ENCODE peak calls at places on chromosomes 1 and 21, in seven cellular contexts. N is upper lobe of right lung, U is Caco-2, R is fibroblast of pulmonary artery, W is AG04450, G is hepatocyte, K is tibial nerve. F is an unnamed sample.
A peak's percentile ranks its signal among the peaks of the same experiment; 100 is the strongest.

GRCh38 chr1:173415490-173415889 is 61.6 kb upstream of the PRDX6 start:
- DNase-seq in N (no peak), U (no peak), R (no peak), W (no peak), G (no peak), K (no peak), F (no peak)

GRCh38 chr1:165073402-165074007 is 283.0 kb downstream of the LMX1A start:
- DNase-seq in N (no peak), U (no peak), R (peak; percentile 70), W (peak; percentile 11), G (peak; percentile 71), K (no peak), F (peak; percentile 10)

GRCh38 chr1:224392411-224393249 is 36.0 kb downstream of the CNIH4 start:
- DNase-seq in N (no peak), U (no peak), R (no peak), W (peak; percentile 10), G (no peak), K (no peak), F (no peak)

GRCh38 chr1:31409946-31410858 is 2.8 kb upstream of the SERINC2 start:
- DNase-seq in N (no peak), U (no peak), R (no peak), W (no peak), G (no peak), K (no peak), F (no peak)

GRCh38 chr21:34946385-34947121 is 102.5 kb downstream of the RUNX1 start:
- DNase-seq in N (no peak), U (no peak), R (no peak), W (no peak), G (no peak), K (no peak), F (no peak)

GRCh38 chr1:180282401-180282800 is 52.3 kb downstream of the LHX4 start:
- DNase-seq in N (no peak), U (no peak), R (no peak), W (no peak), G (no peak), K (no peak), F (no peak)

GRCh38 chr1:71796044-71796443 is 486.3 kb downstream of the NEGR1 start:
- DNase-seq in N (no peak), U (no peak), R (no peak), W (no peak), G (peak; percentile 4), K (no peak), F (no peak)

GRCh38 chr1:27575861-27576331 is 28.0 kb downstream of the AHDC1 start:
- DNase-seq in N (peak; percentile 90), U (peak; percentile 82), R (peak; percentile 44), W (no peak), G (peak; percentile 85), K (no peak), F (no peak)

GRCh38 chr1:69203166-69203565 is 364.6 kb upstream of the LRRC7 start:
- DNase-seq in N (no peak), U (no peak), R (no peak), W (no peak), G (no peak), K (no peak), F (no peak)

GRCh38 chr1:2275796-2276536 is 47.8 kb downstream of the SKI start:
- DNase-seq in N (peak; percentile 80), U (no peak), R (peak; percentile 71), W (no peak), G (peak; percentile 67), K (no peak), F (no peak)

GRCh38 chr1:70048336-70048735 is 157.0 kb downstream of the LRRC40 start:
- DNase-seq in N (no peak), U (no peak), R (peak; percentile 8), W (no peak), G (no peak), K (no peak), F (no peak)

GRCh38 chr1:163561570-163562295 is 240.0 kb downstream of the NUF2 start:
- DNase-seq in N (no peak), U (no peak), R (peak; percentile 21), W (no peak), G (peak; percentile 15), K (no peak), F (no peak)

GRCh38 chr1:8163039-8163438 is 136.9 kb upstream of the ERRFI1 start:
- DNase-seq in N (no peak), U (no peak), R (no peak), W (no peak), G (no peak), K (no peak), F (no peak)

GRCh38 chr21:35651166-35651565 is 409.2 kb downstream of the SETD4 start:
- DNase-seq in N (no peak), U (no peak), R (no peak), W (no peak), G (no peak), K (no peak), F (no peak)

GRCh38 chr1:247096958-247097357 is 7.2 kb downstream of the ZNF669 start:
- DNase-seq in N (no peak), U (no peak), R (no peak), W (no peak), G (no peak), K (no peak), F (no peak)

GRCh38 chr21:44880762-44881585 is 7.5 kb upstream of the PTTG1IP start:
- DNase-seq in N (peak; percentile 53), U (no peak), R (peak; percentile 88), W (no peak), G (no peak), K (no peak), F (peak; percentile 74)

GRCh38 chr1:103110701-103111100 is 2.4 kb upstream of the COL11A1 start:
- DNase-seq in N (no peak), U (no peak), R (no peak), W (no peak), G (no peak), K (no peak), F (no peak)

GRCh38 chr1:39507230-39507928 is 15.9 kb downstream of the BMP8A start:
- DNase-seq in N (no peak), U (no peak), R (no peak), W (no peak), G (no peak), K (no peak), F (no peak)

GRCh38 chr1:2233997-2234761 is 6.1 kb downstream of the SKI start:
- DNase-seq in N (peak; percentile 97), U (no peak), R (peak; percentile 98), W (peak; percentile 61), G (peak; percentile 87), K (peak; percentile 94), F (no peak)

GRCh38 chr1:85894651-85895050 is 186.4 kb upstream of the ZNHIT6 start:
- DNase-seq in N (no peak), U (no peak), R (peak; percentile 62), W (peak; percentile 15), G (peak; percentile 43), K (peak; percentile 41), F (no peak)

GRCh38 chr21:40685121-40685630 is 161.8 kb downstream of the DSCAM start:
- DNase-seq in N (no peak), U (no peak), R (no peak), W (no peak), G (no peak), K (no peak), F (no peak)

GRCh38 chr1:7366286-7366954 is 404.7 kb upstream of the VAMP3 start:
- DNase-seq in N (no peak), U (no peak), R (no peak), W (no peak), G (no peak), K (no peak), F (no peak)

GRCh38 chr1:161421456-161421855 is 53.8 kb upstream of the CFAP126 start:
- DNase-seq in N (no peak), U (no peak), R (no peak), W (no peak), G (no peak), K (no peak), F (no peak)

DNA sequence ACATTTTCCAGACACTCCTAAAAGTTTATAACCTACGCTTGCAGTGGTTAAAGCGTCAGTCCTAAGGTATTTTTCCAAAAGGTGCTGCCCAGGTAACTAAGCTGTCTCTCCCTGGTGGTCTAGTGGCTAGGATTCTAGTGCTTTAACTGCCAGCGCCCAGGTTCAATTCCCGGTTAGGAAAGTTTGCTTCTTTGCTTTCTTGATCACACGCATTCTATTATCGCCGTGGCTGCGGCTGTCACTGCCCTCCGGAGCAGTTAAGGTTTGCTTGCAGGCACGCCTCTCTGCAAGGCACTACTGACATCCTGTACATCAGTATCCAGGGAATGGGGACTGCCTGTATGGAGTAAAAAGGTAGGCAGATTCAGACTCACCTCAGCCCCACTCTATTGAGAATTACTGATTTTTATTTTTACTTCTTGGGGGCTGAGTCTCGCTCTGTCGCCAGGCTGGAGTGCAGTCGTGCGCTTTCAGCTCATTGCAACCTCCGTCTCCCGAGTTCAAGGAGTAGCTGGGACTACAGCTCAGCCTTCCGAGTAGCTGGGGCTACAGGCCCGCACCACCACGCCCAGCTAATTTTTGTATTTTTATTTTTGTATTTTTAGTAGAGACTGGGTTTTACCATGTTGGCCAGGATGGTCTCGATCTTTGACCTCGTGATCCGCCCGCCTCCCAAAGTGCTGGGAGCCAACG is 53.2 kb upstream of the CFAP126 start:
- DNase-seq in N (no peak), U (no peak), R (no peak), W (no peak), G (peak; percentile 25), K (no peak), F (no peak)
- H3K4me3 ChIP-seq in N (no peak overlapping the region), U (no peak overlapping the region), R (no peak overlapping the region), W (no peak overlapping the region), G (peak overlapping the region; percentile 3), K (no peak overlapping the region), F (no peak overlapping the region)

DNA sequence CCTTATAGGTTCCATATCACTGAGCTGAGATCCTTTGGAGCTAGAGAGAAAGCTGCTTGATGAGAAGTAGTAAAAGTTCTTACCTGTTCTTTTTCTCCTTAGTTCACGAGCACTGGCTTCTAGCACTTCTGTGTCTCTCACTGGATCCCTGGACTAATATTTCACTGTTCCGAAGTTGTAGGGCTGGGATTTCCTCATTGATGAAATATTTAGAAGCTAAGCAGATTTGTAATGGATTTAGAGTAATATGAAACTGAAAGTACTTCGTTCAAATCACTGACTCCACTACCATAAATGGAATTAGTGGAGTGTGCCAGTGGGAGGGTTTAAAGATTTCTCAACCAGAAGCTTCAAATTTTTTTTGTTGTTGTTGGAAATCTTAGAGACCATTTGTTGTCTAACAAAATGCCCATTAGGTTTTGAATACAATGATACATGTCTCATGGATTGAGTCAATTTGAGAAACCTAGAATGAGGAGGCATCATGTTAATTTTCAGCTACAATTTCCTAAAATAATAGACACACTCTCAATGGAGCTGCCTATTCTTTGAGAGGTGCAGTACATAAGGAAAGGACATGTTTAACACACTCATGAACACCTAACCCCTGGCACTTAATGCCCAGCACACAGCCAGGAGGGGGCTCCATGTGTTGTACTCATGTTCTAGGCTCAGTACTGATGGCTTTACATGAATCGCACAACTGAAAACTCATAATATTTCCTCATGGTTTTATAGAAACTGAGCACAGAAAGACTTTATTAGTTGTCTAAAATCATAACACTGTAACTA is at the start of gene GBP1:
- DNase-seq in N (no peak), U (no peak), R (peak; percentile 94), W (peak; percentile 78), G (peak; percentile 40), K (no peak), F (peak; percentile 62)
- H3K4me3 ChIP-seq in N (peak within 1 kb of the TSS; percentile 53), U (no peak within 1 kb of the TSS), R (peak within 1 kb of the TSS; percentile 80), W (peak within 1 kb of the TSS; percentile 77), G (peak within 1 kb of the TSS; percentile 1), K (peak within 1 kb of the TSS; percentile 61), F (peak within 1 kb of the TSS; percentile 54)

GRCh38 chr1:167297222-167298214 is 76.8 kb downstream of the POU2F1 start:
- DNase-seq in N (no peak), U (no peak), R (peak; percentile 70), W (no peak), G (peak; percentile 50), K (no peak), F (no peak)
- H3K4me3 ChIP-seq in N (no peak overlapping the region), U (no peak overlapping the region), R (no peak overlapping the region), W (no peak overlapping the region), G (no peak overlapping the region), K (no peak overlapping the region), F (no peak overlapping the region)

GRCh38 chr1:230812568-230812967 is 55.8 kb downstream of the C1orf198 start:
- DNase-seq in N (no peak), U (no peak), R (no peak), W (no peak), G (no peak), K (no peak), F (no peak)
- H3K4me3 ChIP-seq in N (no peak overlapping the region), U (no peak overlapping the region), R (no peak overlapping the region), W (no peak overlapping the region), G (no peak overlapping the region), K (no peak overlapping the region), F (no peak overlapping the region)